ENCODE peak calls at places on chromosome 12, in six cellular contexts. E is colonic mucosa; Y is effector memory CD4-positive, alpha-beta T cell; K is transverse colon; S is lower lobe of right lung; D is sigmoid colon. Z is an unnamed sample.

GRCh38 chr12:64582862-64583261 is 27.4 kb upstream of the RASSF3 start:
- DNase-seq in E (no peak), Y (no peak), K (no peak), S (no peak), D (peak; percentile 7), Z (no peak)

GRCh38 chr12:53049582-53050318 is at the start of gene TNS2:
- DNase-seq in E (peak; percentile 75), Y (no peak), K (peak; percentile 72), S (peak; percentile 88), D (peak; percentile 95), Z (peak; percentile 91)

GRCh38 chr12:104573-105081 is 38.1 kb downstream of the IQSEC3 start:
- DNase-seq in E (peak; percentile 58), Y (no peak), K (peak; percentile 26), S (no peak), D (peak; percentile 49), Z (no peak)

GRCh38 chr12:92538970-92539749 is 163.6 kb upstream of the PLEKHG7 start:
- DNase-seq in E (no peak), Y (no peak), K (no peak), S (no peak), D (no peak), Z (no peak)

GRCh38 chr12:40286583-40286982 is 61.8 kb downstream of the LRRK2 start:
- DNase-seq in E (no peak), Y (no peak), K (no peak), S (no peak), D (no peak), Z (no peak)

GRCh38 chr12:101995684-101996083 is 66.1 kb downstream of the WASHC3 start:
- DNase-seq in E (no peak), Y (no peak), K (no peak), S (no peak), D (no peak), Z (no peak)

GRCh38 chr12:30450872-30451271 is 244.8 kb downstream of the IPO8 start:
- DNase-seq in E (no peak), Y (no peak), K (no peak), S (no peak), D (no peak), Z (no peak)

GRCh38 chr12:6772331-6772695 is at the start of gene LAG3:
- DNase-seq in E (peak; percentile 32), Y (no peak), K (peak; percentile 38), S (no peak), D (no peak), Z (no peak)

GRCh38 chr12:31220633-31221565 is 105.1 kb downstream of the SINHCAF start:
- DNase-seq in E (no peak), Y (no peak), K (no peak), S (no peak), D (no peak), Z (no peak)

GRCh38 chr12:65605019-65605418 is 219.3 kb upstream of the HMGA2 start:
- DNase-seq in E (no peak), Y (no peak), K (no peak), S (no peak), D (no peak), Z (no peak)

GRCh38 chr12:22665476-22665875 is 40.5 kb downstream of the ETNK1 start:
- DNase-seq in E (no peak), Y (no peak), K (no peak), S (no peak), D (no peak), Z (no peak)

GRCh38 chr12:3160081-3160480 is 82.9 kb downstream of the TSPAN9 start:
- DNase-seq in E (no peak), Y (no peak), K (no peak), S (no peak), D (no peak), Z (no peak)

GRCh38 chr12:60216226-60216625 is 620.4 kb downstream of the SLC16A7 start:
- DNase-seq in E (no peak), Y (no peak), K (no peak), S (no peak), D (no peak), Z (no peak)

GRCh38 chr12:95283371-95283770 is 65.8 kb downstream of the VEZT start:
- DNase-seq in E (no peak), Y (no peak), K (no peak), S (no peak), D (no peak), Z (no peak)

GRCh38 chr12:3336606-3337311 is 154.2 kb upstream of the PRMT8 start:
- DNase-seq in E (no peak), Y (no peak), K (no peak), S (no peak), D (peak; percentile 79), Z (peak; percentile 21)

GRCh38 chr12:7555752-7556151 is 52.2 kb upstream of the CD163 start:
- DNase-seq in E (no peak), Y (no peak), K (no peak), S (no peak), D (no peak), Z (no peak)

GRCh38 chr12:6941267-6941666 is 2.3 kb upstream of the RNU7-1 start:
- DNase-seq in E (no peak), Y (no peak), K (no peak), S (peak; percentile 49), D (no peak), Z (no peak)

DNA sequence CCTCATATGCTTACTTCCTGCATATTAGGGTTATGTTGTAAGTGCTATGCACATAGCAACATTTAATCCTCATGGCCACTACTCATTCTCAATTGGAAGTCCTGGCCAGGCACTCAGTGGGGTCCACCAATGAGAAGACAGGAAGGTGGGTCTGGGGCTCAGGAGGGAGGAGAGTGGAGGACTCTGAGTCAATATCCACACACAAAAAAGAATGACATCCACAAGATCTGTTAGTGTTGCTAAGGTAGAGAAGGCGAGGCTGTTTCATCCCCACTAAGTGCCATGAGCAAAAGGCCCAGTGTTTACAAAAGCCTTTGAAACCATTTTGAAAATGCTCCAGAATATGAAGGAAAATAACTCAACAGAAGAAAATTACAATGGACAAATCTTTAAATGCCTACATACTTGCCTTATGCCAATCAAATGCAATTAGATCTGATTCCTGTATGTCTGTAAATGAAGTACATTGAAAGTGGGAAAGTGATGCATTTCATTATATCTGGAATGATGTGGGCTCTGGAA is 54.0 kb downstream of the EID3 start:
- DNase-seq in E (no peak), Y (no peak), K (no peak), S (no peak), D (peak; percentile 5), Z (peak; percentile 20)
- H3K27me3 ChIP-seq in E (no peaks in the 10 kb centered on the region), Y (no peaks in the 10 kb centered on the region), K (no peaks in the 10 kb centered on the region), S (no peaks in the 10 kb centered on the region), D (no peaks in the 10 kb centered on the region), Z (no peaks in the 10 kb centered on the region)

GRCh38 chr12:99981639-99982190 is 3.0 kb downstream of the ANKS1B start:
- DNase-seq in E (no peak), Y (no peak), K (no peak), S (no peak), D (no peak), Z (no peak)
- H3K27me3 ChIP-seq in E (peaks cover 12% of the 10 kb centered on the region), Y (peaks cover 6% of the 10 kb centered on the region), K (peaks cover 31% of the 10 kb centered on the region), S (peaks cover 16% of the 10 kb centered on the region), D (no peaks in the 10 kb centered on the region), Z (peaks cover 3% of the 10 kb centered on the region)

GRCh38 chr12:1844223-1844622 is 23.9 kb downstream of the LRTM2 start:
- DNase-seq in E (no peak), Y (no peak), K (peak; percentile 2), S (peak; percentile 36), D (peak; percentile 34), Z (peak; percentile 38)

GRCh38 chr12:1845886-1846285 is 25.5 kb downstream of the LRTM2 start:
- DNase-seq in E (no peak), Y (no peak), K (peak; percentile 4), S (no peak), D (peak; percentile 26), Z (no peak)

GRCh38 chr12:1846421-1847405 is 26.3 kb downstream of the LRTM2 start:
- DNase-seq in E (no peak), Y (no peak), K (peak; percentile 4), S (no peak), D (peak; percentile 41), Z (peak; percentile 55)

GRCh38 chr12:1845010-1845409 is 24.6 kb downstream of the LRTM2 start:
- DNase-seq in E (no peak), Y (no peak), K (no peak), S (peak; percentile 19), D (peak; percentile 40), Z (no peak)

DNA sequence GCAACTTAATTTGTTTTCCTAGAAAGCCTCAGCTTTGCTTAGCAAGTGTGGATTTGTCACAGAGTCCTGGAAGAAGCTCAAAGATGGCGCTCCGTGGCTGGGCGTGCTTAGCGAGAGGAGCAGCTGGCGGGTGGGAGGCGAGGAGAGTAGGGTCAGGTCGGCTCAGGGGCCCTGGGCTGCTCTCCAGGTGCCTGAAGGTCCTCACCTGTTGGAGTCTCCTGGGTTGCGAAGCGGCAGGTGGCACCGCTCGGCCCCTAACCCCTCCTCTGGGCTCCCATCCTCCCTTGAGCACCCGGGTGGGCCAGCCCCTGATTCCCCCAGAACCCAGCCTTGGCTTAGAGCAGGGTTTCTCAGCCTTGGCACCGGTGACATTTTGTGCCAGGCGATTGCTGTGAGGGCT is 25.1 kb downstream of the LRTM2 start:
- DNase-seq in E (no peak), Y (no peak), K (peak; percentile 3), S (peak; percentile 30), D (peak; percentile 50), Z (peak; percentile 51)
- H3K27me3 ChIP-seq in E (no peaks in the 10 kb centered on the region), Y (no peaks in the 10 kb centered on the region), K (peaks cover 13% of the 10 kb centered on the region), S (peaks cover 26% of the 10 kb centered on the region), D (no peaks in the 10 kb centered on the region), Z (peaks cover 16% of the 10 kb centered on the region)

DNA sequence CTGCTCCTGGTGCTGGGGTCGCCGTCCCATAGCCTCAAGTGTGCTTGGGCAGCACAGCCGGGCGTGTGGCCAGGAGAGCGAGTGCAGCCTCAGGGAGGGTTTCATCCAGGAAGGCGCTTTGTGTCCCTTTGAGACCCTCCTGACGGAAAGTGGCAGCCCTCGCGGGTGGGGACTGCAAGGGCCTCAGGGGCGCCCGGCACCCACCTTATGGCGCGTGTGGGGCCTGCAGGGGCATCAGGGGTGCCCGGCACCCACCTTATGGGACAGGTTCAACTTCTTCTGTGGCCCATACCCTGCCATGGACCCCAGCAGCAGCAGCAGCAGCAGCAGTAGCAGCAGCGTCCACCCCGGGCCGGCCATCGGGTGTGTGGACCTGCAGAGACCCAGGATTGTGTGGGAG is 4.5 kb downstream of the LRCOL1 start:
- DNase-seq in E (no peak), Y (no peak), K (no peak), S (no peak), D (no peak), Z (no peak)
- H3K27me3 ChIP-seq in E (peaks cover 42% of the 10 kb centered on the region), Y (peaks cover 18% of the 10 kb centered on the region), K (peaks cover 81% of the 10 kb centered on the region), S (peaks cover 71% of the 10 kb centered on the region), D (peaks cover 62% of the 10 kb centered on the region), Z (peaks cover 40% of the 10 kb centered on the region)

GRCh38 chr12:54143233-54143986 is 45.4 kb downstream of the SMUG1 start:
- DNase-seq in E (no peak), Y (no peak), K (no peak), S (no peak), D (no peak), Z (no peak)
- H3K27me3 ChIP-seq in E (peaks cover 7% of the 10 kb centered on the region), Y (peaks cover 4% of the 10 kb centered on the region), K (peaks cover 52% of the 10 kb centered on the region), S (no peaks in the 10 kb centered on the region), D (no peaks in the 10 kb centered on the region), Z (peaks cover 13% of the 10 kb centered on the region)